ENCODE peak calls at places on chromosome 11, in six cellular contexts. U is colonic mucosa, I is NCI-H1092, F is endothelial cell, S is AML-193, X is NAMALWA. H is an unnamed sample.

GRCh38 chr11:96622026-96622634 is 232.3 kb downstream of the JRKL start:
- DNase-seq in X (no peak), S (no peak), F (no peak), I (no peak), U (no peak), H (no peak)

GRCh38 chr11:27233654-27234042 is 129.4 kb downstream of the CCDC34 start:
- DNase-seq in S (no peak), U (no peak), X (peak; percentile 1), F (no peak), I (peak; percentile 48), H (no peak)

GRCh38 chr11:71179877-71180276 is 72.5 kb downstream of the SHANK2 start:
- DNase-seq in I (no peak), F (no peak), S (no peak), U (peak; percentile 33), X (no peak), H (no peak)

GRCh38 chr11:78469905-78470304 is 52.3 kb upstream of the GAB2 start:
- DNase-seq in U (no peak), X (no peak), F (no peak), I (no peak), S (no peak), H (no peak)

GRCh38 chr11:76640540-76640939 is 30.0 kb downstream of the LRRC32 start:
- DNase-seq in F (peak; percentile 0), X (no peak), S (no peak), I (no peak), U (no peak), H (no peak)

GRCh38 chr11:83112886-83113285 is 41.2 kb upstream of the RAB30 start:
- DNase-seq in S (no peak), F (no peak), U (no peak), I (no peak), X (no peak), H (no peak)

GRCh38 chr11:128153697-128154048 is 433.7 kb downstream of the ETS1 start:
- DNase-seq in U (no peak), S (no peak), I (no peak), F (peak; percentile 34), X (no peak), H (no peak)

GRCh38 chr11:86696004-86696403 is 23.6 kb upstream of the ME3 start:
- DNase-seq in F (no peak), S (no peak), U (no peak), I (no peak), X (no peak), H (no peak)

GRCh38 chr11:67410369-67410831 is 5.1 kb upstream of the CARNS1 start:
- DNase-seq in I (no peak), S (no peak), U (no peak), F (no peak), X (no peak), H (no peak)

GRCh38 chr11:475941-476340 is 25.9 kb downstream of the PTDSS2 start:
- DNase-seq in S (no peak), I (no peak), X (no peak), U (no peak), F (no peak), H (no peak)

GRCh38 chr11:111520565-111520964 is 6.0 kb downstream of the HOATZ start:
- DNase-seq in X (no peak), I (no peak), U (no peak), S (no peak), F (no peak), H (no peak)

GRCh38 chr11:75518771-75519653 is 6.7 kb downstream of the GDPD5 start:
- DNase-seq in S (no peak), I (no peak), F (no peak), U (no peak), X (no peak), H (no peak)

GRCh38 chr11:72141066-72141465 is 5.5 kb downstream of the FOLR3 start:
- DNase-seq in F (no peak), I (no peak), U (no peak), X (no peak), S (no peak), H (peak; percentile 82)

GRCh38 chr11:86811637-86812321 is 11.4 kb downstream of the PRSS23 start:
- DNase-seq in U (no peak), F (no peak), X (no peak), S (no peak), I (no peak), H (no peak)